ENCODE peak calls at places on chromosomes 3 and 15, in six cellular contexts. W is fibroblast of pulmonary artery, J is mesothelial cell of epicardium, B is astrocyte, U is fibroblast of lung, O is lower lobe of right lung. M is an unnamed sample.

GRCh38 chr3:167729591-167729990 is 5.1 kb downstream of the PDCD10 start:
- DNase-seq in W (peak), J (no peak), B (no peak), U (no peak), O (no peak), M (no peak)

GRCh38 chr3:142888484-142889262 is at the start of gene PCOLCE2:
- DNase-seq in W (no peak), J (peak), B (peak), U (peak), O (peak), M (peak)

GRCh38 chr15:51658664-51659063 is 22.6 kb upstream of the SCG3 start:
- DNase-seq in W (no peak), J (no peak), B (no peak), U (no peak), O (no peak), M (no peak)

GRCh38 chr15:69578252-69578651 is 125.6 kb downstream of the RPLP1 start:
- DNase-seq in W (no peak), J (no peak), B (no peak), U (no peak), O (no peak), M (no peak)

GRCh38 chr3:132253262-132253878 is 63.8 kb upstream of the ACP3 start:
- DNase-seq in W (peak), J (no peak), B (peak), U (peak), O (no peak), M (peak)

GRCh38 chr3:183826448-183826847 is 1.1 kb upstream of the MAP6D1 start:
- DNase-seq in W (no peak), J (no peak), B (no peak), U (no peak), O (no peak), M (no peak)

GRCh38 chr3:52150860-52151259 is 3.4 kb downstream of the POC1A start:
- DNase-seq in W (no peak), J (no peak), B (no peak), U (no peak), O (no peak), M (no peak)

GRCh38 chr3:141050576-141050912 is 603 bp upstream of the SPSB4 start:
- DNase-seq in W (no peak), J (no peak), B (no peak), U (no peak), O (no peak), M (no peak)

GRCh38 chr15:34616613-34617012 is 33.2 kb upstream of the GOLGA8B start:
- DNase-seq in W (peak), J (no peak), B (peak), U (peak), O (no peak), M (no peak)

GRCh38 chr3:106457278-106458210 is 588.7 kb upstream of the CBLB start:
- DNase-seq in W (peak), J (no peak), B (peak), U (peak), O (no peak), M (no peak)

GRCh38 chr15:51869074-51869425 is 39.6 kb downstream of the TMOD3 start:
- DNase-seq in W (peak), J (no peak), B (peak), U (peak), O (no peak), M (no peak)

GRCh38 chr3:123546133-123546755 is 38.6 kb downstream of the HACD2 start:
- DNase-seq in W (peak), J (no peak), B (peak), U (peak), O (no peak), M (no peak)

GRCh38 chr3:53219897-53220483 is 35.8 kb downstream of the TKT start:
- DNase-seq in W (peak), J (peak), B (peak), U (peak), O (peak), M (peak)

GRCh38 chr3:172202797-172203196 is 163.4 kb downstream of the FNDC3B start:
- DNase-seq in W (no peak), J (no peak), B (no peak), U (no peak), O (no peak), M (no peak)

GRCh38 chr15:55588818-55589122 is 625 bp upstream of the PYGO1 start:
- DNase-seq in W (no peak), J (no peak), B (no peak), U (no peak), O (no peak), M (no peak)

GRCh38 chr3:28240440-28240839 is 979 bp upstream of the CMC1 start:
- DNase-seq in W (no peak), J (no peak), B (no peak), U (no peak), O (no peak), M (no peak)

GRCh38 chr3:123152656-123153055 is 49.1 kb upstream of the SEC22A start:
- DNase-seq in W (no peak), J (no peak), B (no peak), U (no peak), O (no peak), M (no peak)

GRCh38 chr3:13015286-13016082 is 57.7 kb downstream of the IQSEC1 start:
- DNase-seq in W (no peak), J (no peak), B (no peak), U (no peak), O (peak), M (no peak)

GRCh38 chr3:99774467-99774866 is 43.2 kb upstream of the CMSS1 start:
- DNase-seq in W (peak), J (no peak), B (peak), U (peak), O (no peak), M (no peak)

GRCh38 chr3:63687569-63688233 is 35.2 kb downstream of the SNTN start:
- DNase-seq in W (no peak), J (no peak), B (peak), U (peak), O (no peak), M (peak)

GRCh38 chr15:76201536-76202255 is 109.6 kb downstream of the ETFA start:
- DNase-seq in W (no peak), J (no peak), B (no peak), U (no peak), O (no peak), M (no peak)

GRCh38 chr15:76368135-76368588 is 31.6 kb downstream of the ISL2 start:
- DNase-seq in W (peak), J (no peak), B (peak), U (peak), O (no peak), M (no peak)

GRCh38 chr3:120163023-120163422 is 68.8 kb upstream of the GSK3B start:
- DNase-seq in W (no peak), J (no peak), B (no peak), U (no peak), O (no peak), M (no peak)

GRCh38 chr15:77506311-77507150 is 85.8 kb downstream of the HMG20A start:
- DNase-seq in W (peak), J (no peak), B (no peak), U (peak), O (peak), M (peak)

GRCh38 chr3:44952689-44953088 is 23.3 kb downstream of the ZDHHC3 start:
- DNase-seq in W (no peak), J (no peak), B (no peak), U (no peak), O (no peak), M (no peak)

GRCh38 chr3:117408811-117409210 is 699.2 kb downstream of the TUSC7 start:
- DNase-seq in W (peak), J (no peak), B (peak), U (peak), O (no peak), M (no peak)

GRCh38 chr3:32176989-32177701 is 61.3 kb upstream of the CMTM8 start:
- DNase-seq in W (peak), J (no peak), B (peak), U (peak), O (no peak), M (peak)

DNA sequence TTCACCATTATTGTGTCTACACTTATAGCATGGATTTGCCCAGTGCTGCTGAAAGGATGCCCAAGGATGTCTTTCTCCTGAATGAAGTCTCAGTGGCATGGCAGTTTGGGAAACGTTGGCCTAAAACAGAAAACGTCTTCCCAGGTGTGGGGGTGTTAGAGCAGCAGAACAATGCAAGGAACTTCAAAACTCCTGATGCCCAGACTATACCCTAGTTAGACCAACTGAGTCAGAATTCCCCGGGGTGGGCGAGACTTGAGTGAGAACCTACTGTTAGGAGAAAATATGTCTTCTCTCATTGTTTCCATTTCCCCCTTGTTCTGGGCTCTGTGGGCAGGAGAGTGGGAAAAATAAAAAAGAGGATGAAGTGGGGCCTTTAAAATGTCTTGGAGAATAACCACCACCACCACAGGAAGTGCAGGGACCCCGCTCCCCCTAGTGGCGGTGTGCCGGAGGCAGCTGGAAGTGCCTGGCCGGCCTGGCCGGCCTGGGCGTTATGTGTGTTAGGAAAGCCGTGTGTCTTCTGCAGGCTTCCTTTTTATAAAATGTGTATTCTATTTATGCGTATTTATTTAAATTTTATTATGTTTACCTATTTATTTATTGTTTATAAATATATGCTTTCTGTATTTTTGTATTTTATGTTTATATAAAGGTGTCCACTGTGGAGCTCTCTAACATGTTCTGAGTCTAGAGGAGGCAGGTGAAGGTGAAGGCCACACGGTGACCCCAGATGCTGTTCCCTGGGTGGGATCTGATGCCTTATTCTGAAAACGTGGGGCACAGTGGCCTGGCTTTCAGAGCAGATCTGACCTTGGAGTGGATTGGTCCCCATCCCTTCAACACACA is 104.5 kb upstream of the SLC7A14 start:
- DNase-seq in W (peak), J (peak), B (no peak), U (peak), O (peak), M (peak)
- TF ChIP-seq CTCF in W (peak), J (peak), B (peak), U (peak), O (peak), M (peak)

GRCh38 chr3:57876632-57877031 is 120.5 kb downstream of the SLMAP start:
- DNase-seq in W (no peak), J (no peak), B (no peak), U (no peak), O (no peak), M (no peak)
- TF ChIP-seq CTCF in W (no peak), J (no peak), B (no peak), U (no peak), O (no peak), M (no peak)

GRCh38 chr3:188204516-188204915 is 50.6 kb downstream of the LPP start:
- DNase-seq in W (no peak), J (no peak), B (no peak), U (no peak), O (no peak), M (no peak)

GRCh38 chr3:188208751-188209433 is 54.9 kb downstream of the LPP start:
- DNase-seq in W (peak), J (no peak), B (peak), U (peak), O (no peak), M (no peak)

GRCh38 chr3:188207941-188208750 is 54.2 kb downstream of the LPP start:
- DNase-seq in W (no peak), J (no peak), B (peak), U (peak), O (no peak), M (no peak)

GRCh38 chr3:188206787-188207186 is 52.8 kb downstream of the LPP start:
- DNase-seq in W (no peak), J (no peak), B (no peak), U (no peak), O (no peak), M (no peak)

DNA sequence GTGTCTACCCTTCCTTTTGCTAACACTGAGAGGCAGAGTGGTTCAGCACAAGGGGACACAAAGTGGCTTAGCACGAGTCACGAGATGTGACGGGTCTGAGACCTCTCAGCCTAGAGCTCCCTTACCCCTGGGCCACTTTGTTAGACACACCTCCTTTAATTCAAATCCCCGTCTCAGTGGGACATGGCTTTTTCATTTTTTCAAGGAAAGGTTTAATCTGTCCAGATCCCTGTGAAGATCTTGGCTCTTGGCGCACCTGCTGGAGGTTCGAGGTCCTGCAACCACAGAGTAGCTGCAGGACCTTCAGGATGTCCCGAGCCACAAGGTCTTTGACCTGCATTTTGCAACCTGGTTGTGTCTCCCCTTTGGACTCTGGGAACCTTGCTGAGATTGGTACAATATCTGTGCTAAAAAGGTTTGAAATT is 52.0 kb downstream of the LPP start:
- DNase-seq in W (no peak), J (no peak), B (no peak), U (no peak), O (no peak), M (no peak)
- TF ChIP-seq CTCF in W (no peak), J (peak), B (peak), U (no peak), O (no peak), M (peak)

DNA sequence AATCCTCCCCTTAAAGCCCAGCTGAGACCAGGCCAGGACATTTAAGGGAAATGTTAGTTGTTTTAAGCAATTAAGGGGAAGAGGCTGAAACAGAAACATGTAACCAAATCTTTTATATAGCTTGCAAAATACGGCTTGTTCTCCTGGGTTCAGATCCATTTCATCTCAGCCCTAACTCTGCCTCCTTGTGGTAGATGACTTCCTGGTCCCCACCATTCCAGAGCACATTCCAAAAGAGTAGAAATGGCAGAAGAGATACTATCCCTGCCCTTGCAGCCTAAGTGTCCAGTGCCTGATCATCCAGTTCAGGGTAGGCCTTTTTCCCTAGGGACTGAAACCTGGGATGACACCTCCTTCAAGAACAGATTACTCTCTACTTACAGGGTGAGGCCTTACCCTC is 266.2 kb upstream of the VEPH1 start:
- DNase-seq in W (no peak), J (no peak), B (no peak), U (no peak), O (no peak), M (no peak)
- TF ChIP-seq CTCF in W (no peak), J (no peak), B (no peak), U (no peak), O (no peak), M (no peak)

DNA sequence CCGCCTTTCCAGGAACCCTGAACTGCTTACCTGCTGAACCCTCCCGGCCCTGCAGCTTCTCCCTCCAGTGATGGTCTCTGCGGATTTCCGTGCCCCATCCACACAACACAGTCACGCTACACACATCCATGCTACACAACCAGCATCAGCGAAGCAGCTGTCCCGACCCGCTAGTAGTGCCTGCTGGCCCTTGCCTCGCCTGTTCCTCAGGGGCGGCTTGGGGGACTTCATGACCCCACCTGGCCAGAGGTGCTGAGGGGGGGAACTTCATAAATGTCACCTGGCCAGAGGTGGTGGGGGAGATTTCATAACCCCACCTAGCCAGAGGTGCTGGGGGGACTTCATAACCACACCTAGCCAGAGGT is 530 bp upstream of the TUBGCP5 start:
- DNase-seq in W (no peak), J (no peak), B (no peak), U (no peak), O (no peak), M (no peak)
- TF ChIP-seq CTCF in W (no peak), J (no peak), B (no peak), U (no peak), O (no peak), M (no peak)

DNA sequence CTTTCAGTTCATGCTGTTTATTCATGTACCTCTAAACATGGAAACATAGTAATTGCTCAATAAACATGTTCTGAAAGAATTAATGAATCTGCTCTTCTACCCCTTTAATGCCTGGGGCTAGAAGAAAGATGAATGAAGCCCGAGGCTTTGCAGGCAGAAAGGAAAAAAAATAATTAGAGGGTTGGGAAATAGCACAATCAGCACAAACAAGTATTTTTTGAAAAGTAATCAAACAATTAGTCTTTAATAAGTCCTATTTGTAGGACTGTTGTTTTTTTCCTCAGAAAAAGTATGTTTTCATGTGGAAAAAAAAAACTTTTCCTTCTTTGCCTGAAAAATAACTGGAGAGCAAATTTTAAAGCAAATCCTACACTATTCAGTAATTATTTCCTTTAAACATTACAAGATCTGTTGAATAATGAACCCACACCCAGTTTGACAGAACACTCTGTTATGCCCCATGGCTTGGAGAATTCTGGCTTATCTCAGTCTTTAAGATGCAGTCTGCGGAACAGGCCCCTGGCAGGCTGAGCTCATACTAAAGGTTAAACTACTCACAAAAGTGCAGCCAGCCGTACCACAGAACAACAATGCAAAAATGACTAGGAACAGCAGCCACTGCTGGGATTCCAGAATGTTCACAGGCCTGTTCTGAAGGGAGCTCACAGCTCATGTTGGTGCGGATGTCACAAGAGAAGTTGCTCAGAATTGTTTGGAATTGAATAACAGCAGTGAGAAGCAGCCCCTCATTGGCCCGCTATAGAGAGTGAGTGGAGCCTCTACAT is 79.2 kb downstream of the ABI3BP start:
- DNase-seq in W (peak), J (no peak), B (peak), U (peak), O (no peak), M (no peak)
- TF ChIP-seq CTCF in W (no peak), J (no peak), B (no peak), U (no peak), O (no peak), M (no peak)

DNA sequence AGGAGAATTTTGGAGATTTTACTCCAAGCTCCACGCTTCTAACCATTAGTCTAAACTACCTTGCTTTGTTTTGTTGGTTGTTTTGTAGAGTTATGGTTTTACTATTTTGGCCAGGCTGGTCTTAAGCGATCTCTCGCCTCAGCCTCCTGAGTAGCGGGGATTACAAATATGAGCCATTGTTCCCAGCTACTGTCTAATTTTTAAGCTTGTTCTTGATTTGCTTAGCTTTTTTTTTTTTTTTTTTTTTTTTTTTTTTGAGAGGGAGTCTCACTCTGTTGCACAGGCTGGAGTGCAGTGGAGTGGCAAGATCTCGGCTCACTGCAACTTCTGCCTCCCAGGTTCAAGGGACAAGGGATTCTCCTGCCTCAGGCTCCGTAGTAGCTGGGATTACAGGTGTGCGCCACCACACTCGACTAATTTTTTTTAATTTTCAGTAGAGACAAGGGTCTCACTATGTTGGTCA is 28.5 kb downstream of the EFCAB12 start:
- DNase-seq in W (peak), J (no peak), B (peak), U (peak), O (no peak), M (no peak)
- TF ChIP-seq CTCF in W (no peak), J (no peak), B (no peak), U (no peak), O (no peak), M (no peak)

DNA sequence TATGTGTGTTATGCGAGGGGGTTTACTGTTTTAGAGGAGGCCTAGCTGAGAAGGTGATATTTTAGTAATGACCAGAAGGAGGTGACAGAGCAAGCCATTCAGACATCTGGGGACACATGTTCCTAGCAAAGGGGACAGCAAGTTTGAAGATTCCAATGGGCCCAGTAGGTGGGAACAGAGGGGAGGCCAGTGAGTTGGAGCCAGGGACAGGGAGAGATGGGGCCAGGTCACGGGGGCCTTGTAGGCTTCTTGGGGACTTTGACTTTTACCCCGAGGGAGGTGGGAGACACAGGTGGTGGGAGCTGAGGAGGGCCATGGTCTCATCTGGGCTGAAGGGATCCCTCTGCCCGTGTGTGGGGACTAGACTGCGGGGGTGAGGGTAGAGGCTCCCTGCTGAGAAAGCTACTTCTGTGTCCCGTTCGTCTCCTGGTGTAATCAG is 72.5 kb downstream of the MGLL start:
- DNase-seq in W (no peak), J (no peak), B (no peak), U (no peak), O (no peak), M (no peak)
- TF ChIP-seq CTCF in W (no peak), J (no peak), B (no peak), U (no peak), O (no peak), M (no peak)